ENCODE peak calls at places on chromosomes 6 and 20, in five cellular contexts. L is HepG2, J is K562, A is SK-N-SH, I is GM12878. G is an unnamed sample.

GRCh38 chr6:55963301-55963700 is 87.9 kb upstream of the BMP5 start:
- DNase-seq in L (peak), I (no peak), A (no peak), J (no peak), G (peak)

GRCh38 chr6:38570750-38571149 is 69.0 kb downstream of the BTBD9 start:
- DNase-seq in A (no peak), L (no peak), I (no peak), J (no peak), G (no peak)

GRCh38 chr20:18847226-18847625 is 33.6 kb downstream of the SCP2D1 start:
- DNase-seq in I (no peak), L (no peak), J (no peak), A (no peak), G (no peak)

GRCh38 chr20:49846206-49846807 is 33.7 kb downstream of the SLC9A8 start:
- DNase-seq in L (peak), A (peak), J (peak), I (no peak), G (peak)

GRCh38 chr6:48098923-48099322 is 12.1 kb downstream of the PTCHD4 start:
- DNase-seq in I (no peak), J (no peak), L (no peak), A (no peak), G (no peak)

GRCh38 chr6:122969999-122970398 is 26.0 kb upstream of the CLVS2 start:
- DNase-seq in J (no peak), I (no peak), A (no peak), L (no peak), G (peak)

GRCh38 chr20:667351-668034 is 8.1 kb downstream of the SCRT2 start:
- DNase-seq in I (no peak), L (peak), A (peak), J (peak), G (peak)

GRCh38 chr6:32252326-32253009 is 28.6 kb upstream of the NOTCH4 start:
- DNase-seq in I (no peak), L (no peak), J (no peak), A (no peak), G (no peak)

GRCh38 chr6:28497893-28498292 is 17.7 kb downstream of the GPX6 start:
- DNase-seq in L (no peak), A (no peak), I (no peak), J (no peak), G (no peak)

GRCh38 chr6:13273202-13273930 is 55.0 kb downstream of the TBC1D7 start:
- DNase-seq in J (peak), I (no peak), A (no peak), L (no peak), G (no peak)

GRCh38 chr6:118709859-118710350 is 58.5 kb upstream of the CEP85L start:
- DNase-seq in J (peak), I (peak), L (no peak), A (no peak), G (no peak)

GRCh38 chr6:170132561-170132991 is 158.3 kb downstream of the DLL1 start:
- DNase-seq in A (no peak), J (no peak), I (no peak), L (no peak), G (no peak)

GRCh38 chr6:56540950-56541600 is 101.6 kb downstream of the DST start:
- DNase-seq in L (peak), J (no peak), I (no peak), A (no peak), G (no peak)

GRCh38 chr6:37354526-37355384 is 972 bp downstream of the RNF8 start:
- DNase-seq in J (peak), A (peak), L (no peak), I (no peak), G (peak)

GRCh38 chr20:62367483-62368302 is 581 bp upstream of the LAMA5 start:
- DNase-seq in A (peak), I (no peak), J (no peak), L (peak), G (peak)

GRCh38 chr20:57261488-57262243 is 4.8 kb downstream of the BMP7 start:
- DNase-seq in J (no peak), I (no peak), A (no peak), L (no peak), G (no peak)

GRCh38 chr20:12110711-12111110 is 193.0 kb downstream of the BTBD3 start:
- DNase-seq in L (no peak), A (no peak), J (no peak), I (no peak), G (no peak)

GRCh38 chr20:21353236-21353635 is 44.1 kb downstream of the NKX2-4 start:
- DNase-seq in J (no peak), L (no peak), A (no peak), I (no peak), G (no peak)

GRCh38 chr20:63344151-63344470 is 17.0 kb downstream of the CHRNA4 start:
- DNase-seq in L (no peak), I (no peak), A (no peak), J (no peak), G (no peak)

GRCh38 chr20:63066506-63067265 is 59.9 kb upstream of the BHLHE23 start:
- DNase-seq in I (no peak), J (no peak), A (no peak), L (no peak), G (no peak)

GRCh38 chr20:18856873-18857272 is 43.3 kb downstream of the SCP2D1 start:
- DNase-seq in I (no peak), J (no peak), L (no peak), A (no peak), G (no peak)

GRCh38 chr6:77292564-77293546 is 170.4 kb downstream of the HTR1B start:
- DNase-seq in A (no peak), J (no peak), I (no peak), L (no peak), G (no peak)

GRCh38 chr20:1944345-1945099 is 49.3 kb downstream of the SIRPA start:
- DNase-seq in L (no peak), J (no peak), A (no peak), I (no peak), G (no peak)

GRCh38 chr6:34560366-34561226 is 4.5 kb upstream of the SPDEF start:
- DNase-seq in A (peak), L (peak), I (no peak), J (peak), G (no peak)

GRCh38 chr20:25447671-25448070 is 40.2 kb downstream of the GINS1 start:
- DNase-seq in J (no peak), A (no peak), I (no peak), L (no peak), G (no peak)

GRCh38 chr6:143656026-143656425 is 21.7 kb upstream of the PHACTR2 start:
- DNase-seq in I (no peak), L (no peak), A (no peak), J (no peak), G (no peak)

GRCh38 chr6:159606786-159607185 is 86.3 kb downstream of the SOD2 start:
- DNase-seq in J (no peak), A (no peak), L (no peak), I (no peak), G (no peak)

GRCh38 chr6:47631248-47632196 is 66.9 kb upstream of the ADGRF4 start:
- DNase-seq in A (peak), L (peak), J (peak), I (peak), G (peak)

GRCh38 chr20:36093025-36093803 is 61.3 kb upstream of the EPB41L1 start:
- DNase-seq in J (peak), A (peak), I (no peak), L (no peak), G (no peak)

GRCh38 chr20:53255102-53255710 is 283.0 kb downstream of the TSHZ2 start:
- DNase-seq in J (no peak), I (no peak), A (no peak), L (no peak), G (no peak)

GRCh38 chr6:1596088-1596852 is 13.4 kb upstream of the FOXC1 start:
- DNase-seq in A (peak), I (no peak), L (peak), J (peak), G (peak)

GRCh38 chr6:66128238-66128637 is 421.2 kb upstream of the EYS start:
- DNase-seq in A (no peak), J (no peak), L (no peak), I (no peak), G (no peak)

GRCh38 chr20:62274332-62275262 is 28.2 kb upstream of the ADRM1 start:
- DNase-seq in L (no peak), A (no peak), J (peak), I (no peak), G (no peak)

GRCh38 chr6:6390849-6391602 is 70.6 kb upstream of the F13A1 start:
- DNase-seq in A (no peak), L (no peak), J (no peak), I (peak), G (no peak)

DNA sequence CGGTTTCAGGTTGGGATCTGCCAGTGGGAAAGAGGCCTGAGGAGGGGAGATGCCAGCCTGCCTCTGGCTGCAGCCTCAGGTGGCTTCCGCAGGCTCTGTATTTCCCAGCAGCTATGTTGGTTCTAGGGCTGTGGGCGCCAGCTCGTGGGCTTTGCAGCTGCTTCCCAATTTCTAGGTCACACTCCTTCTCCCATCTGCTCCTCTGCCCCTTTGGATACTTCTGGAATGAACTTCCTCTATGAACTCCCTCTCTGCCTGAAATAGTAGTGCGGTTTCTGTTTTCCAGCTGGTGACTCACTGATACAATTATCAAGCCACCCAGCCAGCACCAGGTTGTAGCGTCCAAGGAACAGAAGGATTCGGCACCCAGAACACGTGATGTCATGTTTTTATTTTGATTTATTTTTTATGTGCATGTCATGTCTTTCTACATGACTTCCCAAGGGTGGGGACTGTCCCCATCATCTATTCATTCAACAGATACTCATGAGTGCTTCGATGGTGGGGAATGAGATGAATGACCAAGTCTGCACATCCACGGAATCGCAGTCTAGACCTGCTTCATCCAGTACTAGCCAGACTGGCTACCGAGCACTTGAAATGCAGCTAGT is 38.0 kb downstream of the TGM2 start:
- DNase-seq in J (peak), I (no peak), L (no peak), A (no peak), G (no peak)
- TF ChIP-seq FOXM1 in J (no peak), I (no peak), L (no peak), A (no peak), G (no peak)

GRCh38 chr6:113879186-113880096 is 22.3 kb downstream of the MARCKS start:
- DNase-seq in J (peak), L (peak), A (peak), I (peak), G (peak)
- TF ChIP-seq FOXM1 in J (no peak), L (no peak), A (no peak), I (no peak), G (no peak)

DNA sequence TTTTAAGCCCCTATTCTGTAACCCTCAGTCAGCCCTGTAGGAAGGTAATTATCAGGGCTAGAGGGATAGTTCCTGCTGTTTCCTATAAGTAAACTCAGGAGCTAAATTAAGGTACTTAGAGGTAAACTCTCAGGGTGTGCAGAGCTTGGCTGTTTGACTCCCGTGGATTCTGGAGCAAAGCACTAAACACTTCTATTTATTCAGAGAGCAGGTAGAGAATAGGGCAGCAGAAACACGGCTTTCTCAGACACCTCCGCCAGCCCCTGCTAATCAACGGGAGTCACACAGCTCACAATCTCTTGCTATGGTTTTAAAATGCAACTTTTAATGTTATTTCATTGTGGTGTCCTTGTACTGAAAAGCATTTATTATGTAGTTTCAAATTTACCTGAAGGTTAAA is 21.8 kb downstream of the PRKN start:
- DNase-seq in L (no peak), I (no peak), A (no peak), J (no peak), G (no peak)
- TF ChIP-seq FOXM1 in L (no peak), I (no peak), A (no peak), J (no peak), G (no peak)

GRCh38 chr20:59751075-59751711 is 146.9 kb downstream of the PHACTR3 start:
- DNase-seq in L (peak), I (peak), A (peak), J (peak), G (peak)

GRCh38 chr20:59749293-59749680 is 144.9 kb downstream of the PHACTR3 start:
- DNase-seq in L (no peak), J (no peak), I (no peak), A (no peak), G (no peak)

GRCh38 chr20:59750209-59750840 is 146.0 kb downstream of the PHACTR3 start:
- DNase-seq in J (no peak), I (no peak), A (no peak), L (no peak), G (no peak)

GRCh38 chr20:59747671-59748515 is 143.6 kb downstream of the PHACTR3 start:
- DNase-seq in J (no peak), A (no peak), L (no peak), I (no peak), G (no peak)

GRCh38 chr20:59748555-59749292 is 144.4 kb downstream of the PHACTR3 start:
- DNase-seq in A (no peak), L (no peak), J (no peak), I (no peak), G (no peak)
- TF ChIP-seq FOXM1 in A (no peak), L (no peak), J (no peak), I (no peak), G (no peak)

GRCh38 chr6:16854986-16855385 is 93.7 kb upstream of the ATXN1 start:
- DNase-seq in J (no peak), I (peak), L (no peak), A (no peak), G (no peak)

GRCh38 chr6:16849280-16850210 is 88.3 kb upstream of the ATXN1 start:
- DNase-seq in L (peak), I (no peak), J (no peak), A (no peak), G (peak)

GRCh38 chr6:16851044-16851540 is 89.8 kb upstream of the ATXN1 start:
- DNase-seq in I (no peak), A (no peak), L (no peak), J (no peak), G (no peak)

GRCh38 chr6:16850332-16851022 is 89.2 kb upstream of the ATXN1 start:
- DNase-seq in A (no peak), L (no peak), J (no peak), I (no peak), G (no peak)

DNA sequence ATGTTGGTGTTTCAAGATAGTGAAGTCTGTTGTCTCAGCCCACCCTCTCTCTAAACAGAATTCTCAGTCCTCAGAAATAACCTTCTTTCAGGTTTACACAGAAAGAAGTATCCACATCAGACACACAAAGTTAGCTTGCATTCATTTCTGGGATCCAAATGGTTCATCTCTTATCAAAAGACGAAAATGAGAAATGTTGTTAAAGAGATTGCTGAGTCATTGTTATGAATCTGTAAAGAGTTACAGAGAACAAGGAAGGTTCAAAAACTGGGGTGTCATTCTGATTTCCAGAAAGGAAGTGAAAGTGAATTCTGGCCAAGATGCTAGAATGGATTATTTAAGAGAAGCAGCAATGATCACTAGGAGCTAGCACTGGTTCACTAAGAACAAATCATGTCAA is 90.5 kb upstream of the ATXN1 start:
- DNase-seq in J (no peak), I (peak), A (no peak), L (no peak), G (no peak)
- TF ChIP-seq FOXM1 in J (no peak), I (no peak), A (no peak), L (no peak), G (no peak)

GRCh38 chr6:148617522-148617921 is 129.3 kb upstream of the UST start:
- DNase-seq in J (no peak), L (no peak), I (no peak), A (no peak), G (no peak)
- TF ChIP-seq FOXM1 in J (no peak), L (no peak), I (no peak), A (no peak), G (no peak)